ENCODE peak calls at places on chromosomes 5 and 9, in nine cellular contexts. One of them, this sample, is unnamed.

GRCh38 chr9:105475302-105475701 is 27.5 kb downstream of the FSD1L start:
- DNase-seq in central memory CD4-positive, alpha-beta T cell: no peak
- DNase-seq in nephron progenitor cell: no peak
- DNase-seq in T-cell: no peak
- DNase-seq in HEK293T: peak
- DNase-seq in CD8-positive, alpha-beta memory T cell: no peak
- DNase-seq in NCI-H2029: no peak
- DNase-seq in NCI-H1417 treated with DMSO at 0.1 percent for 48 hours: no peak
- DNase-seq in Calu3: no peak
- DNase-seq in this sample: peak

GRCh38 chr9:4009006-4009511 is 290.8 kb downstream of the GLIS3 start:
- DNase-seq in central memory CD4-positive, alpha-beta T cell: no peak
- DNase-seq in T-cell: no peak
- DNase-seq in CD8-positive, alpha-beta memory T cell: no peak
- DNase-seq in HEK293T: no peak
- DNase-seq in Calu3: no peak
- DNase-seq in NCI-H1417 treated with DMSO at 0.1 percent for 48 hours: no peak
- DNase-seq in NCI-H2029: peak
- DNase-seq in nephron progenitor cell: no peak
- DNase-seq in this sample: no peak

GRCh38 chr5:1343931-1344901 is 683 bp downstream of the CLPTM1L start:
- DNase-seq in Calu3: peak
- DNase-seq in HEK293T: peak
- DNase-seq in T-cell: peak
- DNase-seq in central memory CD4-positive, alpha-beta T cell: no peak
- DNase-seq in nephron progenitor cell: peak
- DNase-seq in NCI-H1417 treated with DMSO at 0.1 percent for 48 hours: no peak
- DNase-seq in NCI-H2029: no peak
- DNase-seq in CD8-positive, alpha-beta memory T cell: no peak
- DNase-seq in this sample: no peak

GRCh38 chr9:89791754-89792153 is 186.9 kb downstream of the GADD45G start:
- DNase-seq in central memory CD4-positive, alpha-beta T cell: no peak
- DNase-seq in T-cell: no peak
- DNase-seq in NCI-H2029: no peak
- DNase-seq in Calu3: no peak
- DNase-seq in CD8-positive, alpha-beta memory T cell: no peak
- DNase-seq in HEK293T: no peak
- DNase-seq in NCI-H1417 treated with DMSO at 0.1 percent for 48 hours: no peak
- DNase-seq in nephron progenitor cell: no peak
- DNase-seq in this sample: no peak

GRCh38 chr9:114694146-114694545 is 12.2 kb upstream of the TEX48 start:
- DNase-seq in HEK293T: no peak
- DNase-seq in nephron progenitor cell: no peak
- DNase-seq in Calu3: no peak
- DNase-seq in T-cell: no peak
- DNase-seq in NCI-H2029: no peak
- DNase-seq in CD8-positive, alpha-beta memory T cell: no peak
- DNase-seq in NCI-H1417 treated with DMSO at 0.1 percent for 48 hours: no peak
- DNase-seq in central memory CD4-positive, alpha-beta T cell: no peak
- DNase-seq in this sample: no peak

GRCh38 chr9:2872307-2872940 is 28.5 kb upstream of the PUM3 start:
- DNase-seq in nephron progenitor cell: peak
- DNase-seq in T-cell: no peak
- DNase-seq in Calu3: peak
- DNase-seq in CD8-positive, alpha-beta memory T cell: no peak
- DNase-seq in NCI-H1417 treated with DMSO at 0.1 percent for 48 hours: no peak
- DNase-seq in NCI-H2029: no peak
- DNase-seq in HEK293T: peak
- DNase-seq in central memory CD4-positive, alpha-beta T cell: peak
- DNase-seq in this sample: peak

GRCh38 chr5:88729476-88730182 is 153.4 kb downstream of the MEF2C start:
- DNase-seq in T-cell: peak
- DNase-seq in HEK293T: peak
- DNase-seq in nephron progenitor cell: peak
- DNase-seq in CD8-positive, alpha-beta memory T cell: peak
- DNase-seq in Calu3: peak
- DNase-seq in NCI-H2029: peak
- DNase-seq in central memory CD4-positive, alpha-beta T cell: peak
- DNase-seq in NCI-H1417 treated with DMSO at 0.1 percent for 48 hours: peak
- DNase-seq in this sample: peak

GRCh38 chr9:89797970-89798369 is 193.2 kb downstream of the GADD45G start:
- DNase-seq in CD8-positive, alpha-beta memory T cell: no peak
- DNase-seq in NCI-H1417 treated with DMSO at 0.1 percent for 48 hours: peak
- DNase-seq in central memory CD4-positive, alpha-beta T cell: no peak
- DNase-seq in nephron progenitor cell: no peak
- DNase-seq in Calu3: no peak
- DNase-seq in HEK293T: no peak
- DNase-seq in NCI-H2029: peak
- DNase-seq in T-cell: no peak
- DNase-seq in this sample: no peak

GRCh38 chr9:79977510-79978197 is 405.9 kb downstream of the TLE4 start:
- DNase-seq in NCI-H1417 treated with DMSO at 0.1 percent for 48 hours: no peak
- DNase-seq in T-cell: no peak
- DNase-seq in HEK293T: no peak
- DNase-seq in central memory CD4-positive, alpha-beta T cell: no peak
- DNase-seq in NCI-H2029: peak
- DNase-seq in Calu3: no peak
- DNase-seq in CD8-positive, alpha-beta memory T cell: no peak
- DNase-seq in nephron progenitor cell: no peak
- DNase-seq in this sample: no peak

GRCh38 chr5:89733772-89734171 is 675.8 kb downstream of the CETN3 start:
- DNase-seq in HEK293T: no peak
- DNase-seq in CD8-positive, alpha-beta memory T cell: no peak
- DNase-seq in central memory CD4-positive, alpha-beta T cell: no peak
- DNase-seq in NCI-H2029: no peak
- DNase-seq in nephron progenitor cell: no peak
- DNase-seq in Calu3: no peak
- DNase-seq in NCI-H1417 treated with DMSO at 0.1 percent for 48 hours: no peak
- DNase-seq in T-cell: no peak
- DNase-seq in this sample: no peak

GRCh38 chr9:34884732-34885131 is 73.4 kb upstream of the PHF24 start:
- DNase-seq in nephron progenitor cell: no peak
- DNase-seq in central memory CD4-positive, alpha-beta T cell: no peak
- DNase-seq in Calu3: no peak
- DNase-seq in NCI-H1417 treated with DMSO at 0.1 percent for 48 hours: no peak
- DNase-seq in T-cell: no peak
- DNase-seq in CD8-positive, alpha-beta memory T cell: no peak
- DNase-seq in HEK293T: no peak
- DNase-seq in NCI-H2029: no peak
- DNase-seq in this sample: no peak

GRCh38 chr5:161851691-161852299 is 3.9 kb downstream of the GABRA1 start:
- DNase-seq in nephron progenitor cell: no peak
- DNase-seq in central memory CD4-positive, alpha-beta T cell: no peak
- DNase-seq in NCI-H2029: no peak
- DNase-seq in NCI-H1417 treated with DMSO at 0.1 percent for 48 hours: no peak
- DNase-seq in Calu3: no peak
- DNase-seq in CD8-positive, alpha-beta memory T cell: no peak
- DNase-seq in T-cell: no peak
- DNase-seq in HEK293T: no peak
- DNase-seq in this sample: peak

GRCh38 chr9:69822091-69822750 is 1.6 kb downstream of the CFAP95 start:
- DNase-seq in T-cell: no peak
- DNase-seq in HEK293T: peak
- DNase-seq in NCI-H1417 treated with DMSO at 0.1 percent for 48 hours: no peak
- DNase-seq in central memory CD4-positive, alpha-beta T cell: no peak
- DNase-seq in Calu3: no peak
- DNase-seq in nephron progenitor cell: no peak
- DNase-seq in CD8-positive, alpha-beta memory T cell: no peak
- DNase-seq in NCI-H2029: no peak
- DNase-seq in this sample: no peak

GRCh38 chr9:99827244-99827643 is 5.6 kb downstream of the NR4A3 start:
- DNase-seq in NCI-H2029: no peak
- DNase-seq in CD8-positive, alpha-beta memory T cell: no peak
- DNase-seq in Calu3: no peak
- DNase-seq in NCI-H1417 treated with DMSO at 0.1 percent for 48 hours: no peak
- DNase-seq in nephron progenitor cell: no peak
- DNase-seq in HEK293T: no peak
- DNase-seq in T-cell: no peak
- DNase-seq in central memory CD4-positive, alpha-beta T cell: no peak
- DNase-seq in this sample: no peak

GRCh38 chr5:139639619-139640431 is 8.3 kb upstream of the CXXC5 start:
- DNase-seq in NCI-H2029: peak
- DNase-seq in Calu3: no peak
- DNase-seq in central memory CD4-positive, alpha-beta T cell: no peak
- DNase-seq in CD8-positive, alpha-beta memory T cell: no peak
- DNase-seq in HEK293T: no peak
- DNase-seq in NCI-H1417 treated with DMSO at 0.1 percent for 48 hours: no peak
- DNase-seq in T-cell: no peak
- DNase-seq in nephron progenitor cell: no peak
- DNase-seq in this sample: no peak

GRCh38 chr5:92850886-92851285 is 730.1 kb downstream of the NR2F1-AS1 start:
- DNase-seq in NCI-H2029: peak
- DNase-seq in HEK293T: no peak
- DNase-seq in Calu3: no peak
- DNase-seq in T-cell: no peak
- DNase-seq in central memory CD4-positive, alpha-beta T cell: no peak
- DNase-seq in NCI-H1417 treated with DMSO at 0.1 percent for 48 hours: no peak
- DNase-seq in CD8-positive, alpha-beta memory T cell: no peak
- DNase-seq in nephron progenitor cell: no peak
- DNase-seq in this sample: no peak

GRCh38 chr5:67006152-67006848 is 190.3 kb downstream of the CD180 start:
- DNase-seq in central memory CD4-positive, alpha-beta T cell: no peak
- DNase-seq in HEK293T: no peak
- DNase-seq in CD8-positive, alpha-beta memory T cell: no peak
- DNase-seq in Calu3: no peak
- DNase-seq in NCI-H2029: no peak
- DNase-seq in T-cell: no peak
- DNase-seq in NCI-H1417 treated with DMSO at 0.1 percent for 48 hours: no peak
- DNase-seq in nephron progenitor cell: no peak
- DNase-seq in this sample: no peak

GRCh38 chr9:87223397-87224246 is 274.0 kb upstream of the DAPK1 start:
- DNase-seq in HEK293T: no peak
- DNase-seq in CD8-positive, alpha-beta memory T cell: no peak
- DNase-seq in T-cell: no peak
- DNase-seq in Calu3: no peak
- DNase-seq in nephron progenitor cell: no peak
- DNase-seq in NCI-H1417 treated with DMSO at 0.1 percent for 48 hours: no peak
- DNase-seq in central memory CD4-positive, alpha-beta T cell: no peak
- DNase-seq in NCI-H2029: no peak
- DNase-seq in this sample: no peak

GRCh38 chr9:131892162-131892707 is 152.4 kb upstream of the RAPGEF1 start:
- DNase-seq in T-cell: no peak
- DNase-seq in NCI-H2029: peak
- DNase-seq in Calu3: no peak
- DNase-seq in HEK293T: no peak
- DNase-seq in central memory CD4-positive, alpha-beta T cell: no peak
- DNase-seq in NCI-H1417 treated with DMSO at 0.1 percent for 48 hours: no peak
- DNase-seq in nephron progenitor cell: no peak
- DNase-seq in CD8-positive, alpha-beta memory T cell: no peak
- DNase-seq in this sample: no peak

GRCh38 chr9:117021881-117022280 is 334.8 kb downstream of the TRIM32 start:
- DNase-seq in NCI-H1417 treated with DMSO at 0.1 percent for 48 hours: no peak
- DNase-seq in HEK293T: no peak
- DNase-seq in central memory CD4-positive, alpha-beta T cell: no peak
- DNase-seq in Calu3: no peak
- DNase-seq in CD8-positive, alpha-beta memory T cell: no peak
- DNase-seq in T-cell: no peak
- DNase-seq in NCI-H2029: peak
- DNase-seq in nephron progenitor cell: no peak
- DNase-seq in this sample: no peak

GRCh38 chr9:105270711-105271110 is 26.3 kb downstream of the SLC44A1 start:
- DNase-seq in T-cell: no peak
- DNase-seq in nephron progenitor cell: no peak
- DNase-seq in CD8-positive, alpha-beta memory T cell: no peak
- DNase-seq in NCI-H1417 treated with DMSO at 0.1 percent for 48 hours: no peak
- DNase-seq in HEK293T: no peak
- DNase-seq in Calu3: no peak
- DNase-seq in NCI-H2029: no peak
- DNase-seq in central memory CD4-positive, alpha-beta T cell: no peak
- DNase-seq in this sample: no peak

GRCh38 chr5:121867403-121867802 is 15.7 kb downstream of the FTMT start:
- DNase-seq in T-cell: no peak
- DNase-seq in NCI-H1417 treated with DMSO at 0.1 percent for 48 hours: no peak
- DNase-seq in Calu3: no peak
- DNase-seq in nephron progenitor cell: no peak
- DNase-seq in NCI-H2029: no peak
- DNase-seq in central memory CD4-positive, alpha-beta T cell: no peak
- DNase-seq in HEK293T: no peak
- DNase-seq in CD8-positive, alpha-beta memory T cell: no peak
- DNase-seq in this sample: no peak

GRCh38 chr5:124236366-124237231 is 509.8 kb downstream of the ZNF608 start:
- DNase-seq in central memory CD4-positive, alpha-beta T cell: no peak
- DNase-seq in Calu3: no peak
- DNase-seq in HEK293T: no peak
- DNase-seq in T-cell: no peak
- DNase-seq in NCI-H2029: no peak
- DNase-seq in NCI-H1417 treated with DMSO at 0.1 percent for 48 hours: no peak
- DNase-seq in CD8-positive, alpha-beta memory T cell: no peak
- DNase-seq in nephron progenitor cell: no peak
- DNase-seq in this sample: no peak

GRCh38 chr5:170534177-170534576 is 30.4 kb downstream of the KCNIP1 start:
- DNase-seq in T-cell: no peak
- DNase-seq in NCI-H2029: peak
- DNase-seq in CD8-positive, alpha-beta memory T cell: no peak
- DNase-seq in Calu3: peak
- DNase-seq in NCI-H1417 treated with DMSO at 0.1 percent for 48 hours: no peak
- DNase-seq in central memory CD4-positive, alpha-beta T cell: no peak
- DNase-seq in nephron progenitor cell: no peak
- DNase-seq in HEK293T: no peak
- DNase-seq in this sample: no peak